ENCODE peak calls at places on chromosome 19, in four cellular contexts. G is IMR-90, M is K562, R is HepG2. S is an unnamed sample.

GRCh38 chr19:44988896-44989563 is 12.2 kb upstream of the RELB start:
- DNase-seq in R (peak), M (peak), G (peak), S (peak)

GRCh38 chr19:20414133-20414532 is 151.4 kb downstream of the ZNF737 start:
- DNase-seq in R (no peak), G (no peak), M (no peak), S (no peak)

GRCh38 chr19:40797963-40798222 is 1.1 kb upstream of the EGLN2 start:
- DNase-seq in G (no peak), M (no peak), R (no peak), S (no peak)

GRCh38 chr19:49879243-49879960 is 1.9 kb downstream of the TBC1D17 start:
- DNase-seq in G (no peak), M (no peak), R (no peak), S (no peak)

GRCh38 chr19:30671622-30672051 is 299.5 kb downstream of the ZNF536 start:
- DNase-seq in R (no peak), G (no peak), M (no peak), S (no peak)

GRCh38 chr19:35459414-35460082 is 11.5 kb downstream of the FFAR2 start:
- DNase-seq in G (no peak), M (no peak), R (peak), S (no peak)

GRCh38 chr19:29672933-29673336 is 7.7 kb downstream of the PLEKHF1 start:
- DNase-seq in M (no peak), G (no peak), R (no peak), S (no peak)

GRCh38 chr19:37699057-37699456 is 20.5 kb downstream of the ZNF607 start:
- DNase-seq in R (peak), G (peak), M (no peak), S (no peak)

GRCh38 chr19:45162464-45163143 is 1.8 kb upstream of the NKPD1 start:
- DNase-seq in M (no peak), G (no peak), R (no peak), S (no peak)

GRCh38 chr19:15448778-15449619 is 757 bp downstream of the WIZ start:
- DNase-seq in R (no peak), G (no peak), M (peak), S (peak)

GRCh38 chr19:23904406-23904805 is 10.3 kb upstream of the ZNF726 start:
- DNase-seq in M (no peak), G (no peak), R (no peak), S (no peak)

GRCh38 chr19:44706506-44707236 is 7.7 kb downstream of the CEACAM16 start:
- DNase-seq in R (no peak), M (no peak), G (no peak), S (no peak)

GRCh38 chr19:6476155-6476895 is 5.3 kb downstream of the DENND1C start:
- DNase-seq in M (peak), R (peak), G (peak), S (peak)

GRCh38 chr19:45569619-45570421 is 14.8 kb downstream of the OPA3 start:
- DNase-seq in R (peak), G (no peak), M (peak), S (peak)

GRCh38 chr19:48608798-48609263 is 2.3 kb downstream of the SPACA4 start:
- DNase-seq in M (peak), G (no peak), R (peak), S (peak)

GRCh38 chr19:51010066-51010795 is 8.8 kb upstream of the KLK8 start:
- DNase-seq in M (no peak), R (no peak), G (no peak), S (no peak)

GRCh38 chr19:5826531-5827341 is 12.8 kb downstream of the FUT6 start:
- DNase-seq in G (no peak), M (no peak), R (peak), S (peak)

GRCh38 chr19:11019262-11019661 is 58.4 kb downstream of the SMARCA4 start:
- DNase-seq in G (no peak), M (no peak), R (no peak), S (no peak)

GRCh38 chr19:48954011-48954594 is 572 bp upstream of the BAX start:
- DNase-seq in M (no peak), G (no peak), R (no peak), S (no peak)

GRCh38 chr19:15285896-15286591 is 46.3 kb downstream of the BRD4 start:
- DNase-seq in R (no peak), G (no peak), M (no peak), S (no peak)

GRCh38 chr19:15108145-15108844 is 1.1 kb downstream of the SYDE1 start:
- DNase-seq in R (no peak), G (no peak), M (no peak), S (no peak)

GRCh38 chr19:30625947-30626346 is 253.8 kb downstream of the ZNF536 start:
- DNase-seq in M (no peak), G (no peak), R (no peak), S (no peak)

GRCh38 chr19:3098141-3098514 is 4.0 kb downstream of the GNA11 start:
- DNase-seq in R (no peak), M (no peak), G (no peak), S (no peak)

GRCh38 chr19:37506387-37507166 is at the start of gene ZNF793:
- DNase-seq in M (no peak), R (no peak), G (peak), S (peak)

GRCh38 chr19:13839938-13840750 is 36.8 kb upstream of the NANOS3 start:
- DNase-seq in G (peak), R (no peak), M (no peak), S (peak)

GRCh38 chr19:7699422-7700127 is 2.4 kb downstream of the FCER2 start:
- DNase-seq in G (no peak), M (peak), R (no peak), S (no peak)
- TF ChIP-seq MAZ in G (no peak), M (no peak), R (no peak), S (no peak)

GRCh38 chr19:4713384-4713951 is 10.2 kb downstream of the DPP9 start:
- DNase-seq in G (peak), R (no peak), M (no peak), S (peak)
- TF ChIP-seq MAZ in G (no peak), R (no peak), M (no peak), S (no peak)

DNA sequence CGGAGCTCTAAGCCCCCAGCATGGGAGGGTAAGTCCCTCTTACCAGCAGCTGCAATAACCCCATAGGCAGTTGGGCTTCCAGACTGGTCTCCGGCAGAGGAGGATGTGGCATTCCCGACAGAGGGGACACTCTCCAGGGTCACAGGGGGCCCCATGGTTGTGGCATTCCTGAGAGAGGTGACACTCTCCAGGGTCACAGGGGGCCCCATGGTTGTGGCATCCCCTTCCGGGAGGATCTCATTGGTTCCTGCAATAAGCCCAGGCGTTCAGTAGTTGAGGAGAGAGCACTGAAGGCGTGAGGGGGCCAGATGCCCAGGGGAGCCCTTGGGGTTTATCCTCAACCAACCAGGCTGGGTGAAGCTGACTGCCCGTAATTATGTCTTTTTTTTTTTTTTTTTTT is 5.4 kb downstream of the CD320 start:
- DNase-seq in G (no peak), R (no peak), M (no peak), S (no peak)
- TF ChIP-seq MAZ in G (no peak), R (no peak), M (no peak), S (no peak)

GRCh38 chr19:27720155-27720554 is 1492.8 kb downstream of the UQCRFS1 start:
- DNase-seq in M (no peak), R (no peak), G (no peak), S (no peak)
- TF ChIP-seq MAZ in M (no peak), R (no peak), G (no peak), S (no peak)

GRCh38 chr19:39032164-39032918 is at the start of gene FBXO27:
- DNase-seq in G (no peak), R (no peak), M (peak), S (no peak)

GRCh38 chr19:39037194-39037593 is 4.8 kb upstream of the FBXO27 start:
- DNase-seq in M (no peak), G (no peak), R (no peak), S (no peak)

GRCh38 chr19:39038098-39038497 is 5.7 kb upstream of the FBXO27 start:
- DNase-seq in R (peak), M (peak), G (peak), S (peak)
- TF ChIP-seq MAZ in R (no peak), M (no peak), G (no peak), S (no peak)

GRCh38 chr19:2047076-2047448 is 4.0 kb downstream of the MKNK2 start:
- DNase-seq in R (no peak), G (no peak), M (no peak), S (no peak)
- TF ChIP-seq MAZ in R (no peak), G (no peak), M (no peak), S (no peak)

GRCh38 chr19:17860993-17861360 is 1.3 kb downstream of the RPL18A start:
- DNase-seq in G (peak), R (no peak), M (peak), S (no peak)
- TF ChIP-seq MAZ in G (no peak), R (no peak), M (no peak), S (no peak)

DNA sequence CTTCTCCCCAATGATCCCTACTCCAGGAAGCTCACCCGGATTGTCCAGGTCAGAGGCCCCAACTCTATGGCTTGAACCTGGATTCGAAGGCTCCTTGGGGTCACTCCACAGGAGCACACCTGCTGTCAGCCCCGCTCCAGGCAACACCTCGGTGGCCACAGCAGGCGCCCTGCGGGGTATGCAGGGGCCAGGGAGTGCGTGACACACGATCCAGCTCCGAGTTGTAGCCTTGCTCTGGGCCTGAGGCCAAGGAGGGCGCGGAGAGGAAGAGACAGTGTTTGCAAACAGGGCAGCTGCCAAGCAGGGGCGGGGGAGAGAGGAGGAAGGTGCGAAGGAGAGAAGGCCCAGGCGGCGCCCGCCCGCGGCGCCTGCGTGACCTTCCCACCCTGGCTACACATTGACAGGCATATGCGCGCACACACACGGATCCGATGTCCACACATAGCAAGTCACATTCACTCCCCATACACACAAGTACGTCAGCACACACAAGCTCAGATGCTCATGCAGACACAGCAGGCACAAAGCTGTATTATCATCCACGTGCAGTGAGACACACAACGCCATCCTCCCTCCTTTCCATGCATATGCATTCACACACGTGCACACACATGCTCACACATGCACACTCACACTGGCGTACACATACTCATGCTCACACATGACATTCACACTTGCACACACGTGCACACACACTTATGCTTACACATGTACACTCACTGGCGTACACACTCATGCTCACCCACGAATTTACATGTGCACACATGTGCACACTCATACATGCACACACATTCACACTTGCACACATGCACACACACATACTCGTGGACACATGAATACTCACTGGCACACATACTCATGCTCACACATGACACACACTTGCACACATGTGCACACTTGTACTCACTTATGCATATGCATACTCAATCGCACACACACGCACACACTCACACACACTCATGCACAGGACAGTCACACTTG is 10.4 kb downstream of the SBK2 start:
- DNase-seq in G (peak), M (no peak), R (peak), S (peak)
- TF ChIP-seq MAZ in G (peak), M (no peak), R (no peak), S (peak)

GRCh38 chr19:18204394-18205179 is 745 bp upstream of the RAB3A start:
- DNase-seq in G (no peak), R (no peak), M (no peak), S (no peak)
- TF ChIP-seq MAZ in G (peak), R (no peak), M (peak), S (no peak)

GRCh38 chr19:18674616-18675015 is 8.9 kb upstream of the CRTC1 start:
- DNase-seq in G (peak), R (no peak), M (no peak), S (no peak)

GRCh38 chr19:18676692-18677091 is 6.8 kb upstream of the CRTC1 start:
- DNase-seq in M (no peak), R (no peak), G (no peak), S (no peak)

GRCh38 chr19:18672606-18673337 is 10.7 kb upstream of the CRTC1 start:
- DNase-seq in G (peak), R (no peak), M (no peak), S (no peak)

GRCh38 chr19:18675779-18676178 is 7.7 kb upstream of the CRTC1 start:
- DNase-seq in G (no peak), R (no peak), M (peak), S (no peak)

DNA sequence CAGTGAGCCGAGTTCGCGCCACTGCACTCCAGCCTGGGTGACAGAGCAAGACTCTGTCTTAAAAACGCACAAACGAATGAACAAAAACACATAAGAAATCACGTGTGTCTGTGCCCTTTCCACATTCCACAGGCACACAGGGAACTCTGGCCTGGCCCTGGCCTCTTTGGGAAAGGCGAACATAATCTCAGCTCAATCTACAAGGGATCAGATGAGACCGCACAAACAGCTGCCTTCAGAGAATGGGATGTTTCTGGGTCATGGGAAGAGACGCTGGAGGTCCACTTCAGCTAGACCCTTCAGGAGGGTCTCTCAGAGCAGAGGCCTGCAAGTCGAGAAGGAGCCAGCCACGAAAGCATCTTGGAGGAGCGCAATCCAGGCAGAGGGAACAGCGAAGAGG is 6.3 kb upstream of the CRTC1 start:
- DNase-seq in G (no peak), M (no peak), R (no peak), S (no peak)
- TF ChIP-seq MAZ in G (no peak), M (no peak), R (no peak), S (no peak)